ENCODE peak calls at places on chromosomes 3 and 15, in five cellular contexts. N, X, J, F and O are unnamed samples.

GRCh38 chr3:109265300-109265699 is 51.0 kb downstream of the DPPA2 start:
- DNase-seq in N (no peak), X (no peak), J (no peak), F (no peak), O (no peak)

GRCh38 chr15:90004252-90004651 is 3.1 kb downstream of the ZNF710 start:
- DNase-seq in N (peak), X (no peak), J (no peak), F (no peak), O (no peak)

GRCh38 chr3:40019371-40019770 is 210.0 kb downstream of the MYRIP start:
- DNase-seq in N (no peak), X (no peak), J (no peak), F (no peak), O (no peak)

GRCh38 chr15:42392309-42393024 is 33.2 kb downstream of the CAPN3 start:
- DNase-seq in N (no peak), X (no peak), J (no peak), F (no peak), O (no peak)

GRCh38 chr15:31377030-31377429 is 50.4 kb downstream of the KLF13 start:
- DNase-seq in N (no peak), X (no peak), J (peak), F (no peak), O (no peak)

GRCh38 chr3:22231061-22231460 is 480.1 kb upstream of the ZNF385D start:
- DNase-seq in N (no peak), X (no peak), J (no peak), F (no peak), O (no peak)

GRCh38 chr3:112948346-112948838 is 26.5 kb downstream of the CD200R1 start:
- DNase-seq in N (no peak), X (no peak), J (no peak), F (no peak), O (no peak)

GRCh38 chr3:129240436-129240835 is 9.0 kb upstream of the COPG1 start:
- DNase-seq in N (peak), X (peak), J (peak), F (no peak), O (no peak)

GRCh38 chr15:55349282-55349681 is 30.3 kb downstream of the PIGB start:
- DNase-seq in N (no peak), X (no peak), J (no peak), F (no peak), O (no peak)

GRCh38 chr3:123883656-123884257 is 375 bp downstream of the MYLK start:
- DNase-seq in N (no peak), X (no peak), J (no peak), F (no peak), O (no peak)

GRCh38 chr3:123884993-123885392 is 861 bp upstream of the MYLK start:
- DNase-seq in N (no peak), X (no peak), J (no peak), F (no peak), O (no peak)

GRCh38 chr3:123883111-123883510 is 1.0 kb downstream of the MYLK start:
- DNase-seq in N (no peak), X (no peak), J (no peak), F (no peak), O (no peak)

GRCh38 chr3:123881771-123882170 is 2.4 kb downstream of the MYLK start:
- DNase-seq in N (no peak), X (no peak), J (no peak), F (no peak), O (no peak)

GRCh38 chr3:123884258-123884831 is at the start of gene MYLK:
- DNase-seq in N (peak), X (peak), J (peak), F (peak), O (no peak)
- TF ChIP-seq CTCF in N (no peak), X (no peak), J (no peak), F (no peak), O (no peak)

GRCh38 chr15:74798388-74799254 is 14.0 kb upstream of the LMAN1L start:
- DNase-seq in N (no peak), X (no peak), J (no peak), F (no peak), O (no peak)
- TF ChIP-seq CTCF in N (no peak), X (no peak), J (no peak), F (no peak), O (no peak)

GRCh38 chr3:62558549-62559112 is 185.3 kb upstream of the FEZF2 start:
- DNase-seq in N (no peak), X (peak), J (no peak), F (no peak), O (no peak)
- TF ChIP-seq CTCF in N (peak), X (peak), J (no peak), F (peak), O (no peak)

DNA sequence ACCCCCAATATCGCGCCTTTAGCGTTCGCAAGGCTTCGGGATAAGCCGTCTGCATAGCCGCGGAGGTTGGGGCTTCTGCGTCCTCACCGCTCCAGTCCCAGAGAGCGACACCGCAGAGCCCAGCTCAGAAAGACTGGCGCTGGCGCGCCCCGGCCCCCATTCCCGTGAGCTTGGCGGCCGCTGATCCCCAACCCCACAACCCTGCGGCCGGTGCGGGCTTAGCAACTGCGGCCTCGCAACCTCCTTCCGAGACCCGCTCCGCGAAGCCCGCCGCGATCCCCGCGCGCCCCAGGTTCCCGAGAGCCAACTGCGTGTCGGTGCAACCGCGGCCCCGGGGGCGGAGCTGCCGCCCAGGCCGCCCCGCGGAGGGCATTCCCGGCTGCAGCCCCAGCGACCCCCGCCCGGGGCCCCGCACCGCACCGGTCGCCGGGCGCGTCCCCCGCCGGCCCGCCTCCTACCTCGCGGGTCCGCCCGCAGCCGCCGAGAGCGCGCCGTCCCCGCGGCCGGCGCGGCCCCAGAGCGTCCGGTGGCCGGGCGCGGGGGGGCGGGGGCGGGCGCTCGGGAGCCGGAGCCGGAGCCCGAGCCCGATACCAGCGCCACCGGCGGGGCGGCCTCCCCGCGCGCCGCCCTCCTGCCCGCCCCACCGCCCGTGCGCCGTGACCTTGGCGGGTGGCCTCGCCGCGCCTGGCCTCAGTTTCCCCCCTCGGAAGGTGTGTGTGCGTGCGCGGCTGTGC is 79.4 kb downstream of the IQSEC1 start:
- DNase-seq in N (no peak), X (no peak), J (no peak), F (no peak), O (peak)
- TF ChIP-seq CTCF in N (no peak), X (no peak), J (no peak), F (no peak), O (no peak)

GRCh38 chr3:99747915-99748314 is 69.7 kb upstream of the CMSS1 start:
- DNase-seq in N (no peak), X (peak), J (no peak), F (peak), O (no peak)
- TF ChIP-seq CTCF in N (peak), X (peak), J (peak), F (peak), O (no peak)

GRCh38 chr3:9732080-9732752 is 681 bp downstream of the BRPF1 start:
- DNase-seq in N (peak), X (no peak), J (peak), F (no peak), O (peak)

GRCh38 chr3:9732753-9733115 is 1.2 kb downstream of the BRPF1 start:
- DNase-seq in N (no peak), X (no peak), J (no peak), F (no peak), O (no peak)

GRCh38 chr3:9730747-9731205 is 759 bp upstream of the BRPF1 start:
- DNase-seq in N (no peak), X (no peak), J (no peak), F (no peak), O (no peak)

GRCh38 chr3:9729419-9729818 is 2.1 kb upstream of the BRPF1 start:
- DNase-seq in N (no peak), X (no peak), J (no peak), F (no peak), O (no peak)

GRCh38 chr3:9731206-9732079 is at the start of gene BRPF1:
- DNase-seq in N (peak), X (peak), J (peak), F (peak), O (peak)
- TF ChIP-seq CTCF in N (no peak), X (peak), J (no peak), F (no peak), O (no peak)